ENCODE peak calls at places on chromosomes 16 and 17, in five cellular contexts. J, G, O, M and Z are unnamed samples.
A peak's percentile ranks its signal among the peaks of the same experiment; 100 is the strongest.

GRCh38 chr17:29607557-29608195 is 14.7 kb downstream of the ANKRD13B start:
- DNase-seq in O (no peak), M (no peak), J (no peak), G (peak; percentile 28), Z (no peak)

GRCh38 chr16:3980311-3981111 is 100.0 kb upstream of the CREBBP start:
- DNase-seq in M (no peak), J (no peak), G (no peak), O (peak; percentile 51), Z (no peak)

GRCh38 chr17:67500261-67500660 is 123.2 kb downstream of the PITPNC1 start:
- DNase-seq in M (no peak), G (no peak), O (no peak), J (no peak), Z (no peak)

GRCh38 chr17:44354582-44355309 is 8.9 kb downstream of the FAM171A2 start:
- DNase-seq in O (no peak), G (no peak), J (peak; percentile 82), M (no peak), Z (peak; percentile 88)

GRCh38 chr17:41307647-41308046 is 1.5 kb downstream of the KRTAP16-1 start:
- DNase-seq in J (no peak), M (peak; percentile 45), G (no peak), O (no peak), Z (no peak)

GRCh38 chr17:61486135-61487120 is 34.2 kb downstream of the TBX4 start:
- DNase-seq in O (no peak), M (no peak), G (no peak), J (no peak), Z (no peak)

GRCh38 chr17:52604105-52604504 is 445.6 kb upstream of the CA10 start:
- DNase-seq in G (no peak), O (no peak), J (no peak), M (no peak), Z (no peak)

GRCh38 chr16:73743665-73744496 is 552.7 kb upstream of the PSMD7 start:
- DNase-seq in O (no peak), J (no peak), M (no peak), G (no peak), Z (no peak)

GRCh38 chr17:56595831-56596740 is 2.6 kb downstream of the NOG start:
- DNase-seq in J (no peak), O (no peak), M (no peak), G (no peak), Z (no peak)

GRCh38 chr17:15422392-15422957 is 44.9 kb downstream of the CDRT4 start:
- DNase-seq in M (no peak), O (no peak), G (no peak), J (no peak), Z (no peak)

GRCh38 chr17:49842846-49843245 is 5.0 kb downstream of the TAC4 start:
- DNase-seq in O (no peak), J (no peak), M (no peak), G (no peak), Z (no peak)

GRCh38 chr17:29776026-29776425 is 153.3 kb upstream of the CORO6 start:
- DNase-seq in J (no peak), G (no peak), O (no peak), M (no peak), Z (no peak)

GRCh38 chr16:16063685-16064084 is 114.3 kb downstream of the ABCC1 start:
- DNase-seq in M (no peak), G (no peak), J (no peak), O (no peak), Z (no peak)

GRCh38 chr16:47460301-47460754 is 535 bp downstream of the ITFG1 start:
- DNase-seq in O (no peak), J (no peak), M (no peak), G (no peak), Z (no peak)

GRCh38 chr16:53775821-53776431 is 72.0 kb downstream of the FTO start:
- DNase-seq in M (peak; percentile 56), O (peak; percentile 79), J (no peak), G (no peak), Z (no peak)

GRCh38 chr17:56675876-56676660 is 82.6 kb downstream of the NOG start:
- DNase-seq in O (no peak), J (no peak), M (no peak), G (no peak), Z (no peak)

DNA sequence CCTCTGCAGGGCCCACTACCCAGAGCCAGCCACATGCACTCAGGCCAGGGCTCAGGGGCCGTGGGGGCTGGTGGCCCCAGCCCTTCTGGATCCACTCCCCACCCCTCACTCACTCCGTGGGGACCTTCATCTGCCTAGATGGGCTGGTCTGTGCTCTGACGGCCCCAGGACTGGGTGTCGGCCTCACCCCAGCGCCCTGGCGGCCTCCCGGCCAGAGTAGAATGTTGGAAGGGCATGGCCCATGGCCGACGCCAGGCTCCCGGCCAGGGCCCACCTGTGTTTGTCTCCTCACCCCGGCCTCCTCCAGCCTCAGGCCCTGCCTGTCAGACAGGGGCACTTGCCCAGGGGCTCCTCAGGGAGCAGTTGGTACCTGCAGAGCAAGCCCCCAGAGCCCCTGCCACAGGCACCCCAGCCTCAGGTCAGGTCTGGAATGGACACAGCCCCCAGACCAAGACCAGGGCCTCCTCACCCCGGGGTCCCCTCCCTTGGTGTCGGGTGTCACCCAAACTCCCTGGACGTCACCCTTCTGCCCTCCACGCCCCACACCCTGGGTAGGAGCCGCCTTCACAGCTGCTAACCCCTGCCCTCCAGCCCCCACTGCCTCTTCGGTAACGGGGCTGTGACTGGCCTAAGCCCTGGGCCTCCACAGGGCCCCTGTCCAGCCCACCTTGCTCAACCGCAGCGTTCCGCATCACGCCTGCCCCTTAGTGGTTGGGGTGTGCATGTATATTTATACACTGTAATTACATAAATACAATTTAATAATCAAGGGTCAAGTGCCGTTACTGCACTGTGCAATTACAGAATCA is 3.0 kb upstream of the CDH15 start:
- DNase-seq in M (no peak), G (no peak), J (no peak), O (no peak), Z (no peak)
- TF ChIP-seq CTCF in M (no peak), G (no peak), J (no peak), O (no peak), Z (no peak)

GRCh38 chr17:74358696-74359095 is 3.0 kb downstream of the BTBD17 start:
- DNase-seq in G (no peak), O (no peak), J (no peak), M (no peak), Z (no peak)

GRCh38 chr17:74360993-74361612 is 565 bp downstream of the BTBD17 start:
- DNase-seq in M (no peak), J (no peak), O (no peak), G (no peak), Z (no peak)

GRCh38 chr17:74359916-74360315 is 1.8 kb downstream of the BTBD17 start:
- DNase-seq in O (no peak), G (no peak), M (no peak), J (no peak), Z (no peak)

GRCh38 chr17:74362811-74363498 is 1.3 kb upstream of the BTBD17 start:
- DNase-seq in J (no peak), O (no peak), G (no peak), M (no peak), Z (no peak)

GRCh38 chr17:74361613-74362391 is at the start of gene BTBD17:
- DNase-seq in J (peak; percentile 65), O (no peak), M (no peak), G (peak; percentile 74), Z (peak; percentile 73)
- TF ChIP-seq CTCF in J (peak; percentile 62), O (peak; percentile 56), M (peak; percentile 40), G (peak; percentile 84), Z (peak; percentile 75)

GRCh38 chr17:63446218-63446980 is at the start of gene CYB561:
- DNase-seq in M (peak; percentile 62), J (peak; percentile 90), O (no peak), G (no peak), Z (peak; percentile 96)
- TF ChIP-seq CTCF in M (no peak), J (peak; percentile 37), O (peak; percentile 31), G (no peak), Z (peak; percentile 27)

GRCh38 chr16:1691956-1692355 is 13.9 kb downstream of the JPT2 start:
- DNase-seq in G (no peak), M (no peak), O (no peak), J (no peak), Z (no peak)

GRCh38 chr16:1688807-1689560 is 10.9 kb downstream of the JPT2 start:
- DNase-seq in J (no peak), O (no peak), G (no peak), M (no peak), Z (no peak)

GRCh38 chr16:1690810-1691209 is 12.7 kb downstream of the JPT2 start:
- DNase-seq in O (no peak), J (no peak), G (no peak), M (no peak), Z (no peak)

GRCh38 chr16:1689853-1690252 is 11.8 kb downstream of the JPT2 start:
- DNase-seq in O (no peak), J (no peak), G (no peak), M (no peak), Z (no peak)

GRCh38 chr16:1691276-1691675 is 13.2 kb downstream of the JPT2 start:
- DNase-seq in M (no peak), G (no peak), J (no peak), O (no peak), Z (no peak)
- TF ChIP-seq CTCF in M (no peak), G (no peak), J (no peak), O (peak; percentile 40), Z (no peak)

DNA sequence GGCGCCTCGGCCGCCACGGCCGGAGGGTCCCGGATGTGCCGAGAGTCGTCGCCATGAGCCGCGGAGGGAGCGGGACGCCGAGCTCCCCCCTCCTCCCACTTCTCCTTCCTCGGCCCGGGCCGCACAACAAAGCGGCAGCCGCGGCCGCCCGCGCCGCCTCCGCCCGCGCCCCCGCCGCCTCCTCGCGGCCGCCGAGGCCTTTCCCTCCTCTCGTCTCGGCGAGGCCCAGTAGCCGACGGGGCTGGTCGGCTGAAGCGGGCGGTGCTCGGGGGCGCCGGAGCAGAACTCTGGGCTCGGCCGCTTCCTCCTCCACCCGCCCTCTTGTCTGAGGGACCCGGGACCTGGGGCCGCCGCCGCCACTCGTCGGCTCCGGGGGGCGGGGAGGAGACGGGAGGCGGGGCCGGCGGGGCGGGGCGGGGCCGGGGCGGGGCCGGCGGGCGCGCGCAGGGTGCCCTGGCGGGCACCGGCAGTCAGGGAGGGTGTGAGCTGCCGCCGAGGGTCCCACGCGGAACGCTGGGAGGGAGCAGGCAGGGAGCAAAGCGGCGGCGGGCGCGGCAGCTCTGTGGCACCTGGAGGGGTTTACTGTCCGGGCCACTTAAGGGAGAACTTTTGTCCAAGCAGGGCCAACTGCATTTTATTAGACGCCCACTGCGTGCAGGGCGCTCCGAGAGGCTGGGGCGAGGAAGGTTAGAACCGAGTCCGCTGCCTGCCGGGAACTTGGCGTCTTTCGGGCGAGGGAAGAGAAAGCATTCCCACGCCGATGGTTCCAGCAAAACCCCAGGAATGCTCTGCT is at the start of gene SMURF2:
- DNase-seq in J (peak; percentile 94), O (no peak), G (peak; percentile 65), M (peak; percentile 61), Z (peak; percentile 96)
- TF ChIP-seq CTCF in J (no peak), O (no peak), G (peak; percentile 9), M (no peak), Z (no peak)

GRCh38 chr16:22123146-22123545 is 30.8 kb downstream of the VWA3A start:
- DNase-seq in J (no peak), M (peak; percentile 14), O (no peak), G (no peak), Z (no peak)
- TF ChIP-seq CTCF in J (no peak), M (peak; percentile 46), O (no peak), G (no peak), Z (peak; percentile 16)